ENCODE peak calls at places on chromosomes 6 and 20, in eight cellular contexts. O is mesendoderm; S is CD4-positive, alpha-beta memory T cell; D is PC-3; G is spleen; W is kidney; A is stomach; R is body of pancreas. P is an unnamed sample.

GRCh38 chr6:44512868-44513641 is 125.5 kb downstream of the CDC5L start:
- DNase-seq in O (no peak), R (no peak), A (no peak), D (peak; percentile 25), S (no peak), W (no peak), G (no peak), P (no peak)

GRCh38 chr6:165726915-165727314 is 63.9 kb upstream of the PDE10A start:
- DNase-seq in W (no peak), G (no peak), S (no peak), O (no peak), A (no peak), R (no peak), D (no peak), P (no peak)

GRCh38 chr20:4135385-4136077 is 120.2 kb upstream of the RNF24 start:
- DNase-seq in A (peak; percentile 64), G (no peak), W (peak; percentile 90), O (peak; percentile 97), D (peak; percentile 99), R (peak; percentile 77), S (no peak), P (no peak)

GRCh38 chr6:78867020-78867369 is 356 bp upstream of the IRAK1BP1 start:
- DNase-seq in R (no peak), A (no peak), S (no peak), O (no peak), W (no peak), G (no peak), D (no peak), P (no peak)

GRCh38 chr6:133774356-133774755 is 114.6 kb upstream of the TCF21 start:
- DNase-seq in A (no peak), S (no peak), W (no peak), O (no peak), D (peak; percentile 40), G (no peak), R (no peak), P (no peak)

GRCh38 chr6:169339025-169339424 is 85.4 kb upstream of the THBS2 start:
- DNase-seq in D (no peak), O (no peak), S (no peak), R (no peak), W (no peak), A (no peak), G (no peak), P (no peak)

GRCh38 chr6:30615958-30616810 is 859 bp downstream of the PPP1R10 start:
- DNase-seq in D (no peak), S (peak; percentile 64), G (no peak), R (peak; percentile 41), W (no peak), O (peak; percentile 81), A (no peak), P (no peak)

GRCh38 chr6:29976588-29977424 is 34.5 kb downstream of the HLA-A start:
- DNase-seq in W (peak; percentile 94), S (peak; percentile 56), O (peak; percentile 91), G (peak; percentile 89), R (peak; percentile 81), A (peak; percentile 84), D (peak; percentile 80), P (peak; percentile 83)

GRCh38 chr6:138372711-138373463 is 4.8 kb upstream of the SMIM28 start:
- DNase-seq in S (peak; percentile 5), A (no peak), R (no peak), O (no peak), W (no peak), G (no peak), D (peak; percentile 54), P (no peak)

GRCh38 chr6:2225422-2226392 is 19.7 kb downstream of the GMDS start:
- DNase-seq in D (peak; percentile 93), W (no peak), R (peak; percentile 62), O (no peak), S (no peak), G (no peak), A (peak; percentile 56), P (no peak)

GRCh38 chr6:46104209-46104608 is 25.6 kb upstream of the ENPP4 start:
- DNase-seq in A (no peak), G (no peak), S (no peak), O (no peak), D (no peak), W (no peak), R (no peak), P (no peak)

DNA sequence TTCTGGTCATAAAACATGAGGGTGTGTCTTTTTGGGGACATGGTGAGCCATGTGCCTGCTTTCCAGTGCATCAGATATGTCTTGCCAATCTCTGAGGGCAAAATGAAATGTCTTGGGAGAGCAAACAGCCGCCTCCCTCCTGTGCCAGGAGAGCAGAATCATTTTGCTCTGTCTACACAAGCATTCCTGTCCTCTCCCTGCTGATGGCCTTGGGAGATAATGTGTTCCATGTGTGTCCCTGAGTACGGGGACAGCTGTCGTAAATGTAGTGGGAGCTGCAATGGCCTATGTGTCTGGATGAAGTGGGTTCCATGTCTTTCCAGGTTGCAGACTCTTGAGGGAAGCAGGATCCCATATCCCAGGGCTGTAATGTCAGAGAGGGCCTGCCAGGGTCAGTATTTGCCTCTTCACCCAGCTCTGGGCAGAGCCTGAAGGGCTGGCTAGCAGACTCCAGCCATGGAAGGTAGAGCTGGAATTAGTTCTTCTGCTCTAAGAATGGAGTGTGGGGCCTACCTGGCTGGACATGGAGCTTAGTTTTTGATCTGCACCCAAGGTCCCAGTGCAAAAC is 40.4 kb downstream of the MAFB start:
- DNase-seq in W (no peak), S (no peak), D (no peak), R (no peak), G (no peak), O (no peak), A (no peak), P (no peak)
- H3K4me1 ChIP-seq in W (peaks cover 4% of the 10 kb centered on the region), S (no peaks in the 10 kb centered on the region), D (no peaks in the 10 kb centered on the region), R (peaks cover 14% of the 10 kb centered on the region), G (peaks cover 44% of the 10 kb centered on the region), O (no peaks in the 10 kb centered on the region), A (no peaks in the 10 kb centered on the region), P (peaks cover 4% of the 10 kb centered on the region)

GRCh38 chr6:49052901-49053300 is 410.2 kb downstream of the MMUT start:
- DNase-seq in D (peak; percentile 57), G (no peak), O (no peak), A (no peak), S (no peak), W (no peak), R (no peak), P (no peak)

GRCh38 chr6:49054311-49054710 is 408.7 kb downstream of the MMUT start:
- DNase-seq in S (no peak), R (no peak), D (peak; percentile 83), W (no peak), A (no peak), G (no peak), O (no peak), P (no peak)

GRCh38 chr6:49050606-49051005 is 412.4 kb downstream of the MMUT start:
- DNase-seq in G (no peak), O (no peak), R (no peak), W (no peak), S (no peak), D (peak; percentile 59), A (no peak), P (no peak)
- H3K4me1 ChIP-seq in G (no peaks in the 10 kb centered on the region), O (no peaks in the 10 kb centered on the region), R (no peaks in the 10 kb centered on the region), W (no peaks in the 10 kb centered on the region), S (no peaks in the 10 kb centered on the region), D (peaks cover 50% of the 10 kb centered on the region), A (no peaks in the 10 kb centered on the region), P (no peaks in the 10 kb centered on the region)

DNA sequence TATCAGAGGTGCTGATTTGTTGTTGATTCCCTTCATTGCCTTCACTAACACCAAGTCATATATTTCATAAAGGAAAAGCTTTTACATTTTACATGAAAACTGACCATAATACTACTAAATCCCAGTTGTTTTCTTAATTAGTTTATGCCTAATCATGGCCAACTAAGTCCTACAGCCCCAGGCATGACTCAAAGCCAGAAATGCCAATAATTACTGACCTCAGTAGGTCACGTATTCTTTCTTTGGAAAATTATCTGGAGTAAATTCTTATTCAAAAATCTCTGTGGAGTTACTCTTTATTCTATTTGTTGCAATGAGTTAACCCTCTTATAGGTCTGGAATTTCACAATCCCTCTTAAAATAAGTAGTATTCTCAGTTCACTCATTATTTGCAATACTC is 13.5 kb upstream of the MYB start:
- DNase-seq in W (no peak), A (no peak), S (no peak), D (no peak), R (no peak), G (no peak), O (no peak), P (no peak)
- H3K4me1 ChIP-seq in W (no peaks in the 10 kb centered on the region), A (no peaks in the 10 kb centered on the region), S (peaks cover 10% of the 10 kb centered on the region), D (no peaks in the 10 kb centered on the region), R (no peaks in the 10 kb centered on the region), G (no peaks in the 10 kb centered on the region), O (no peaks in the 10 kb centered on the region), P (no peaks in the 10 kb centered on the region)

GRCh38 chr20:50668798-50669197 is 22.5 kb downstream of the RIPOR3 start:
- DNase-seq in G (no peak), S (no peak), W (no peak), R (no peak), D (no peak), O (no peak), A (no peak), P (no peak)
- H3K4me1 ChIP-seq in G (no peaks in the 10 kb centered on the region), S (no peaks in the 10 kb centered on the region), W (peaks cover 30% of the 10 kb centered on the region), R (peaks cover 22% of the 10 kb centered on the region), D (peaks cover 22% of the 10 kb centered on the region), O (no peaks in the 10 kb centered on the region), A (peaks cover 7% of the 10 kb centered on the region), P (no peaks in the 10 kb centered on the region)

DNA sequence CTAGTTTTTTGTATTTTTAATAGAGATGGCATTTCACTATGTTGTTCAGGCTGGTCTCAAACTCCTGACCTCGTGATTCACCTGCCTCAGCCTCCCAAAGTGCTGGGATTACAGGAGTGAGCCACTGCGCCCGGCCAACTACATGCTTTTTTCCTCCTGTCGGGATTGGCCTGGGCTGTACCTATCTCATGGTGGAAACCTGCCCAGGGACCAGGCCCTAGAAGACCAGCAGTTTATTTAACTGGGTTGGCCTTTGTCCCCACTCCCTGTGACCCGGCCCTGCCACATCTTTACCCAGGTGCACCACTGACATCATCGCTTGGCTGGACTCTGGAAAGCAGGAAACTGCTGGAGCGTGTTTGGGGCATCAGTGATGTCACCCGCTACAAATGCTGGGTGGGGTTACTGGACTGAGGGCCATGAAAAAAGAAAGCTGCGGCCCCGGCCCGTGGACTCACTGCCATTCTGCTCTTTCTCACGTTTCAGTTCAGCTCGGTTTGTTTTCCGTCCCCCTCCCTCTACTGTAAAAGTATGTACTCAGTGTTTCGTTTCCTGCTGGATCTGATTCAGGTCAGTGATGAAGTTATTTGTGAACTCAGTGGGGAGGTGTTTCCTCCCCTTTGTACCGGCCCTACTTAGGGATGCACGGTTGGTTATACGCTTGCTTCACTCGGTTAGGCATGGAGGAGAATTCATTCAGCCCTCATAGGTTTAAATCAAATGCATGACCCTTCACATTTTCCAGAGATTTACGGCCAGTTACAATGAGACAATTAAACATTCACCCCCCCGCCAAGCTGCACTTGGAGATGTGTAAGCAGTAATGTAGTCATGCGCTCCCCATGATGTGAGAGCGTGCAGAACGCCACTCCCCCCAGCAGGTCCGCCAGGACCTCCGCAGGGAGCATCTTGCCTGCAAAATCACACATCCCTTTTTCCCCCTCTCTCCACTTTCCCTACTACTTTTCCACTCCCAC is 179.3 kb downstream of the MTHFD1L start:
- DNase-seq in R (peak; percentile 98), A (peak; percentile 93), D (peak; percentile 93), W (peak; percentile 94), O (peak; percentile 72), G (peak; percentile 66), S (no peak), P (peak; percentile 76)
- H3K4me1 ChIP-seq in R (peaks cover 42% of the 10 kb centered on the region), A (peaks cover 6% of the 10 kb centered on the region), D (peaks cover 53% of the 10 kb centered on the region), W (peaks cover 16% of the 10 kb centered on the region), O (peaks cover 5% of the 10 kb centered on the region), G (peaks cover 3% of the 10 kb centered on the region), S (no peaks in the 10 kb centered on the region), P (peaks cover 10% of the 10 kb centered on the region)

P was measured in ovary.